ENCODE peak calls at places on chromosomes 2 and 18, in six cellular contexts. O is stimulated activated naive CD8-positive, alpha-beta T cell treated with anti-CD3 and anti-CD28 coated beads, Interleukin-15, amount 100 ng/mL, for 72 hours; T is COR-L47; M is activated CD8-positive, alpha-beta memory T cell treated with anti-CD3 and anti-CD28 coated beads, Interleukin-2, amount 50 U/mL, for 48 hours; E is NCI-H2227 treated with DMSO at 0.1 percent for 48 hours; Q is transverse colon. P is an unnamed sample.

GRCh38 chr2:215748446-215748845 is 264.9 kb downstream of the MREG start:
- DNase-seq in O (no peak), T (no peak), M (no peak), E (no peak), Q (peak; percentile 19), P (no peak)

GRCh38 chr2:54161660-54162059 is 46.2 kb downstream of the ACYP2 start:
- DNase-seq in O (no peak), T (no peak), M (no peak), E (no peak), Q (no peak), P (no peak)

GRCh38 chr2:181305151-181306123 is 151.7 kb upstream of the ITGA4 start:
- DNase-seq in O (peak; percentile 61), T (no peak), M (no peak), E (peak; percentile 43), Q (peak; percentile 51), P (peak; percentile 57)

GRCh38 chr2:63661076-63661475 is 72.3 kb downstream of the MDH1 start:
- DNase-seq in O (no peak), T (no peak), M (no peak), E (no peak), Q (no peak), P (no peak)

GRCh38 chr18:32576296-32576916 is 105.7 kb upstream of the GAREM1 start:
- DNase-seq in O (no peak), T (peak; percentile 31), M (no peak), E (peak; percentile 8), Q (no peak), P (no peak)

GRCh38 chr2:145740302-145740701 is 1220.4 kb upstream of the ZEB2 start:
- DNase-seq in O (no peak), T (no peak), M (no peak), E (no peak), Q (no peak), P (no peak)

GRCh38 chr2:120104002-120104467 is 91.2 kb downstream of the EPB41L5 start:
- DNase-seq in O (no peak), T (no peak), M (no peak), E (no peak), Q (no peak), P (no peak)

GRCh38 chr18:8778386-8778785 is 73.0 kb downstream of the MTCL1 start:
- DNase-seq in O (no peak), T (peak; percentile 21), M (no peak), E (peak; percentile 88), Q (no peak), P (no peak)

GRCh38 chr2:36663851-36664715 is 32.4 kb upstream of the VIT start:
- DNase-seq in O (peak; percentile 13), T (peak; percentile 39), M (no peak), E (peak; percentile 69), Q (no peak), P (no peak)

GRCh38 chr2:189515264-189515663 is 65.3 kb downstream of the SLC40A1 start:
- DNase-seq in O (no peak), T (no peak), M (no peak), E (no peak), Q (no peak), P (no peak)

GRCh38 chr2:241084856-241085444 is 17.1 kb downstream of the MTERF4 start:
- DNase-seq in O (no peak), T (no peak), M (no peak), E (no peak), Q (no peak), P (no peak)

GRCh38 chr2:61165946-61166345 is 4.0 kb downstream of the C2orf74 start:
- DNase-seq in O (no peak), T (no peak), M (peak; percentile 23), E (no peak), Q (no peak), P (no peak)

GRCh38 chr18:50853863-50854271 is 25.1 kb upstream of the ME2 start:
- DNase-seq in O (no peak), T (no peak), M (no peak), E (no peak), Q (peak; percentile 57), P (no peak)

GRCh38 chr2:10120938-10121574 is 1.5 kb upstream of the RRM2 start:
- DNase-seq in O (no peak), T (peak; percentile 41), M (no peak), E (no peak), Q (peak; percentile 32), P (no peak)

GRCh38 chr2:202566286-202566685 is 68.5 kb upstream of the FAM117B start:
- DNase-seq in O (no peak), T (no peak), M (no peak), E (no peak), Q (no peak), P (no peak)

GRCh38 chr2:238117199-238118154 is 17.3 kb downstream of the ESPNL start:
- DNase-seq in O (no peak), T (no peak), M (no peak), E (no peak), Q (no peak), P (no peak)

GRCh38 chr18:12013186-12013916 is 32.0 kb downstream of the IMPA2 start:
- DNase-seq in O (no peak), T (no peak), M (no peak), E (no peak), Q (no peak), P (no peak)

GRCh38 chr2:9201185-9201891 is 5.3 kb upstream of the ASAP2 start:
- DNase-seq in O (no peak), T (no peak), M (peak; percentile 6), E (no peak), Q (no peak), P (no peak)

GRCh38 chr2:72889991-72890390 is 2.8 kb downstream of the SPR start:
- DNase-seq in O (no peak), T (no peak), M (no peak), E (no peak), Q (peak; percentile 74), P (no peak)

GRCh38 chr18:5068856-5069255 is 128.2 kb downstream of the AKAIN1 start:
- DNase-seq in O (no peak), T (no peak), M (no peak), E (no peak), Q (no peak), P (no peak)

GRCh38 chr2:28300921-28301341 is 91.7 kb upstream of the FOSL2 start:
- DNase-seq in O (no peak), T (no peak), M (no peak), E (peak; percentile 67), Q (no peak), P (no peak)

GRCh38 chr18:47748093-47748796 is 182.2 kb downstream of the SMAD2 start:
- DNase-seq in O (no peak), T (no peak), M (peak; percentile 48), E (no peak), Q (no peak), P (no peak)

GRCh38 chr18:9569178-9569577 is 45.2 kb downstream of the PPP4R1 start:
- DNase-seq in O (no peak), T (no peak), M (no peak), E (no peak), Q (no peak), P (no peak)

GRCh38 chr18:433297-433696 is 67.2 kb downstream of the COLEC12 start:
- DNase-seq in O (no peak), T (no peak), M (no peak), E (no peak), Q (no peak), P (no peak)

GRCh38 chr2:230643576-230644291 is 68.9 kb upstream of the CAB39 start:
- DNase-seq in O (peak; percentile 72), T (no peak), M (peak; percentile 73), E (no peak), Q (no peak), P (no peak)

GRCh38 chr2:84959045-84959493 is 11.9 kb upstream of the KCMF1 start:
- DNase-seq in O (no peak), T (no peak), M (no peak), E (no peak), Q (no peak), P (no peak)

GRCh38 chr2:130252880-130253645 is 54.8 kb upstream of the TUBA3E start:
- DNase-seq in O (no peak), T (peak; percentile 82), M (no peak), E (peak; percentile 63), Q (peak; percentile 45), P (no peak)